ENCODE peak calls at places on chromosome X, in nine cellular contexts. G is brain microvascular endothelial cell; L is GM12891; B is A549; A is fibroblast of the aortic adventitia; H is germinal center; J is activated T-helper 1 cell treated with anti-CD3 and anti-CD28 coated beads, Interleukin-12 subunit alpha, Interleukin-12 subunit beta, Interleukin-2, Interleukin-4 antibody, amounts not matched to agents 30 ng/mL and 10 ng/mL and 1 ng/mL, durations not matched to agents 14 hours and 24 hours and 36 hours; P is left ventricle myocardium inferior; V is AG09319. N is an unnamed sample.
A peak's percentile ranks its signal among the peaks of the same experiment; 100 is the strongest.

GRCh38 chrX:110086162-110086915 is 83.4 kb downstream of the TMEM164 start:
- DNase-seq in G (peak; percentile 33), L (no peak), B (no peak), A (peak; percentile 30), H (no peak), J (no peak), P (no peak), V (no peak), N (no peak)

GRCh38 chrX:46572295-46572936 is 1.1 kb upstream of the CHST7 start:
- DNase-seq in G (no peak), L (no peak), B (peak; percentile 25), A (no peak), H (peak; percentile 38), J (no peak), P (no peak), V (no peak), N (no peak)

GRCh38 chrX:7278356-7278755 is 130.4 kb upstream of the PUDP start:
- DNase-seq in G (no peak), L (no peak), B (no peak), A (no peak), H (no peak), J (no peak), P (no peak), V (no peak), N (no peak)

GRCh38 chrX:119989905-119990408 is 46.4 kb upstream of the NKAP start:
- DNase-seq in G (no peak), L (no peak), B (no peak), A (no peak), H (no peak), J (no peak), P (no peak), V (no peak), N (no peak)

GRCh38 chrX:84907324-84907946 is 96.2 kb upstream of the APOOL start:
- DNase-seq in G (no peak), L (no peak), B (no peak), A (peak; percentile 14), H (no peak), J (no peak), P (no peak), V (no peak), N (no peak)

GRCh38 chrX:47644557-47645091 is 5.7 kb downstream of the ELK1 start:
- DNase-seq in G (no peak), L (no peak), B (peak; percentile 57), A (peak; percentile 43), H (no peak), J (no peak), P (no peak), V (no peak), N (no peak)

GRCh38 chrX:150940844-150941495 is 42.2 kb upstream of the HMGB3 start:
- DNase-seq in G (no peak), L (no peak), B (no peak), A (no peak), H (no peak), J (no peak), P (no peak), V (no peak), N (no peak)

GRCh38 chrX:39602226-39602625 is 495.5 kb downstream of the BCOR start:
- DNase-seq in G (no peak), L (no peak), B (no peak), A (no peak), H (no peak), J (no peak), P (no peak), V (no peak), N (no peak)

GRCh38 chrX:151279161-151279560 is 102.8 kb downstream of the GPR50 start:
- DNase-seq in G (no peak), L (no peak), B (no peak), A (no peak), H (no peak), J (no peak), P (no peak), V (no peak), N (no peak)

GRCh38 chrX:142089193-142089592 is 115.9 kb downstream of the MAGEC2 start:
- DNase-seq in G (no peak), L (no peak), B (peak; percentile 0), A (peak; percentile 4), H (no peak), J (no peak), P (no peak), V (no peak), N (no peak)

GRCh38 chrX:10176121-10177003 is 19.6 kb downstream of the CLCN4 start:
- DNase-seq in G (no peak), L (no peak), B (no peak), A (no peak), H (no peak), J (no peak), P (no peak), V (no peak), N (no peak)

GRCh38 chrX:110421499-110422455 is 63.1 kb downstream of the RTL9 start:
- DNase-seq in G (no peak), L (no peak), B (no peak), A (peak; percentile 32), H (no peak), J (no peak), P (no peak), V (no peak), N (no peak)

GRCh38 chrX:19886375-19886774 is 1.0 kb downstream of the SH3KBP1 start:
- DNase-seq in G (no peak), L (no peak), B (no peak), A (no peak), H (no peak), J (no peak), P (no peak), V (no peak), N (no peak)

GRCh38 chrX:49627030-49627777 is 28.4 kb downstream of the GAGE1 start:
- DNase-seq in G (no peak), L (no peak), B (peak; percentile 34), A (no peak), H (peak; percentile 7), J (no peak), P (peak; percentile 12), V (no peak), N (no peak)

GRCh38 chrX:1914606-1915365 is 299.9 kb downstream of the ASMT start:
- DNase-seq in G (no peak), L (no peak), B (no peak), A (no peak), H (no peak), J (no peak), P (no peak), V (no peak), N (no peak)

GRCh38 chrX:31228415-31228832 is 156.6 kb upstream of the FTHL17 start:
- DNase-seq in G (peak; percentile 45), L (no peak), B (no peak), A (peak; percentile 43), H (no peak), J (no peak), P (no peak), V (peak; percentile 44), N (no peak)

GRCh38 chrX:16839852-16840460 is 30.2 kb downstream of the RBBP7 start:
- DNase-seq in G (peak; percentile 71), L (no peak), B (no peak), A (peak; percentile 84), H (no peak), J (no peak), P (no peak), V (peak; percentile 31), N (no peak)

GRCh38 chrX:114611018-114611619 is 27.2 kb downstream of the HTR2C start:
- DNase-seq in G (peak; percentile 28), L (no peak), B (peak; percentile 9), A (peak; percentile 69), H (peak; percentile 2), J (no peak), P (no peak), V (peak; percentile 10), N (no peak)

GRCh38 chrX:46125139-46125538 is 420.1 kb downstream of the ZNF674 start:
- DNase-seq in G (no peak), L (no peak), B (no peak), A (peak; percentile 8), H (no peak), J (no peak), P (no peak), V (no peak), N (no peak)

GRCh38 chrX:106585478-106585877 is 26.3 kb upstream of the RADX start:
- DNase-seq in G (no peak), L (no peak), B (no peak), A (no peak), H (no peak), J (no peak), P (no peak), V (no peak), N (no peak)

GRCh38 chrX:20414781-20415445 is 148.2 kb upstream of the RPS6KA3 start:
- DNase-seq in G (no peak), L (no peak), B (no peak), A (no peak), H (no peak), J (no peak), P (no peak), V (no peak), N (no peak)

GRCh38 chrX:74419861-74420193 is 1.5 kb upstream of the SLC16A2 start:
- DNase-seq in G (no peak), L (no peak), B (no peak), A (no peak), H (no peak), J (no peak), P (no peak), V (no peak), N (no peak)

GRCh38 chrX:57137481-57137880 is 284 bp upstream of the SPIN2A start:
- DNase-seq in G (no peak), L (no peak), B (no peak), A (peak; percentile 32), H (no peak), J (no peak), P (no peak), V (no peak), N (no peak)

GRCh38 chrX:55867708-55868107 is 150.2 kb downstream of the RRAGB start:
- DNase-seq in G (no peak), L (no peak), B (no peak), A (no peak), H (no peak), J (no peak), P (no peak), V (no peak), N (no peak)

GRCh38 chrX:320126-320783 is 1.7 kb upstream of the GTPBP6 start:
- DNase-seq in G (no peak), L (no peak), B (no peak), A (no peak), H (no peak), J (no peak), P (peak; percentile 28), V (no peak), N (no peak)

GRCh38 chrX:47232803-47233332 is at the start of gene USP11:
- DNase-seq in G (peak; percentile 10), L (peak; percentile 30), B (peak; percentile 38), A (peak; percentile 50), H (peak; percentile 41), J (peak; percentile 16), P (no peak), V (no peak), N (peak; percentile 28)

GRCh38 chrX:136431625-136432024 is 56.1 kb upstream of the BRS3 start:
- DNase-seq in G (no peak), L (no peak), B (no peak), A (no peak), H (no peak), J (no peak), P (no peak), V (no peak), N (no peak)

GRCh38 chrX:124098089-124098488 is 136.6 kb downstream of the STAG2 start:
- DNase-seq in G (no peak), L (no peak), B (no peak), A (peak; percentile 52), H (peak; percentile 6), J (no peak), P (no peak), V (peak; percentile 3), N (no peak)

GRCh38 chrX:37701588-37701987 is 16.0 kb downstream of the XK start:
- DNase-seq in G (no peak), L (no peak), B (no peak), A (no peak), H (no peak), J (no peak), P (no peak), V (no peak), N (no peak)

GRCh38 chrX:21725498-21725897 is 32.4 kb downstream of the SMPX start:
- DNase-seq in G (no peak), L (no peak), B (peak; percentile 27), A (peak; percentile 40), H (peak; percentile 3), J (no peak), P (no peak), V (no peak), N (no peak)

GRCh38 chrX:119503484-119503861 is 35.2 kb downstream of the SLC25A5 start:
- DNase-seq in G (peak; percentile 80), L (no peak), B (peak; percentile 91), A (peak; percentile 90), H (no peak), J (no peak), P (no peak), V (peak; percentile 69), N (no peak)